ENCODE peak calls at places on chromosomes 16 and 17, in six cellular contexts. M is GM12878, Q is H1, G is ovary, U is spleen, R is IMR-90. Z is an unnamed sample.
A peak's percentile ranks its signal among the peaks of the same experiment; 100 is the strongest.

GRCh38 chr17:17935321-17936271 is 36.6 kb downstream of the TOM1L2 start:
- DNase-seq in M (no peak), Q (no peak), G (no peak), U (no peak), R (peak; percentile 92), Z (peak; percentile 78)

GRCh38 chr16:2008009-2008526 is 1.6 kb downstream of the ZNF598 start:
- DNase-seq in M (no peak), Q (no peak), G (peak; percentile 41), U (peak; percentile 79), R (peak; percentile 34), Z (no peak)

GRCh38 chr17:51703364-51704341 is 443.3 kb downstream of the UTP18 start:
- DNase-seq in M (no peak), Q (no peak), G (peak; percentile 46), U (no peak), R (no peak), Z (peak; percentile 77)

GRCh38 chr17:42685831-42686230 is 3.5 kb downstream of the CNTNAP1 start:
- DNase-seq in M (no peak), Q (no peak), G (no peak), U (no peak), R (no peak), Z (no peak)

GRCh38 chr17:48791128-48792032 is 25.6 kb downstream of the TTLL6 start:
- DNase-seq in M (peak; percentile 57), Q (peak; percentile 70), G (peak; percentile 38), U (no peak), R (peak; percentile 79), Z (peak; percentile 91)

GRCh38 chr16:15649727-15650018 is 372 bp upstream of the NDE1 start:
- DNase-seq in M (no peak), Q (no peak), G (no peak), U (no peak), R (no peak), Z (no peak)

GRCh38 chr17:40854175-40854814 is 12.7 kb downstream of the KRT12 start:
- DNase-seq in M (no peak), Q (no peak), G (no peak), U (no peak), R (peak; percentile 93), Z (no peak)

GRCh38 chr16:65704866-65705265 is 583.0 kb upstream of the CDH11 start:
- DNase-seq in M (no peak), Q (no peak), G (no peak), U (no peak), R (no peak), Z (no peak)

GRCh38 chr17:78951967-78952551 is 26.9 kb upstream of the TIMP2 start:
- DNase-seq in M (no peak), Q (no peak), G (peak; percentile 73), U (no peak), R (peak; percentile 44), Z (no peak)

DNA sequence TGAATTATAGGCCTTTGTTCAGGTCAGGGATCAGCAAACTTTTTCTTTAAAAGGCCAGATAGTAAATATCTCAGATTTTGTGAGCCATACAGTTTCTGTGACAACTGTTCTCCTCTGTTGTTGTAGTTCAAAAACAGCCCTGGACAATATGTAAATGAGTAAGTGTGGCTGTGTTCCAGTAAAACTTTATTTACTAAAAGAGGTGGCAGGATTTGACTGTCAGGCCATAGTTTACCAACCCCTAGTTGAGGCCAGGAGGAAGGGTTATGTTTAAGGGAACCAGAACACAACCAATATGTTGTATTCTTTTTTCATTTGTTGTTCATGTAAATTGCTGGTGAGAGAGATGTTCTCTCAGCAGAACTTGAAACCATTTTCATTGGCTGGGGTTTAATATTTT is 260.2 kb downstream of the FTO start:
- DNase-seq in M (no peak), Q (no peak), G (no peak), U (no peak), R (no peak), Z (no peak)
- H3K27ac ChIP-seq in M (no peak overlapping the region), Q (no peak overlapping the region), G (no peak overlapping the region), U (no peak overlapping the region), R (no peak overlapping the region), Z (no peak overlapping the region)

GRCh38 chr16:583470-583814 is 6.4 kb upstream of the RAB40C start:
- DNase-seq in M (no peak), Q (no peak), G (no peak), U (no peak), R (no peak), Z (no peak)

GRCh38 chr16:586645-587590 is 2.9 kb upstream of the RAB40C start:
- DNase-seq in M (no peak), Q (no peak), G (peak; percentile 59), U (peak; percentile 75), R (no peak), Z (peak; percentile 59)

GRCh38 chr16:583815-584591 is 5.9 kb upstream of the RAB40C start:
- DNase-seq in M (no peak), Q (no peak), G (peak; percentile 35), U (peak; percentile 73), R (no peak), Z (no peak)

GRCh38 chr16:586047-586644 is 3.7 kb upstream of the RAB40C start:
- DNase-seq in M (no peak), Q (no peak), G (peak; percentile 31), U (no peak), R (peak; percentile 24), Z (no peak)

DNA sequence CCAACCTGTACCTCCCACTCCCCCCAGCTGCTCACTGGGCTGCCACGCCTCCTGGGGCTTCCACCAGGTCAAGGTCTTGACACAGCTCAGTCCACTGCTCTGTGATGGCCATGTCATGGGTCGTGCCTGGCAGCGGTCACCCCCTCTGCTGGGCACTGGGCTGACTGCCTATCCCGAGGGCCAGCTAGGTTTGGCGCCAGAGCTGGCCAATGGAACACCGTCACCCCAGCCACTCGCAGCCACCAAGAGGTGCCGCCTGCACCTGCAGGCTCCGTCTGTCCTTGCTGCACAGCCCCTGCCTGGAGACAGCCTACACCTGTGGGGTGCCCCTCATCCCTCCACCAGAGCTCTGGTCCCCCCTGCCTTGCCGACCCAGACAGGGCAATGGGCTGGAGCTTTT is 4.5 kb upstream of the RAB40C start:
- DNase-seq in M (no peak), Q (no peak), G (peak; percentile 38), U (peak; percentile 78), R (no peak), Z (peak; percentile 34)
- H3K36me3 ChIP-seq in M (no peaks in the 10 kb centered on the region), Q (peaks cover 2% of the 10 kb centered on the region), G (no peaks in the 10 kb centered on the region), U (no peaks in the 10 kb centered on the region), R (peaks cover 7% of the 10 kb centered on the region), Z (no peaks in the 10 kb centered on the region)

DNA sequence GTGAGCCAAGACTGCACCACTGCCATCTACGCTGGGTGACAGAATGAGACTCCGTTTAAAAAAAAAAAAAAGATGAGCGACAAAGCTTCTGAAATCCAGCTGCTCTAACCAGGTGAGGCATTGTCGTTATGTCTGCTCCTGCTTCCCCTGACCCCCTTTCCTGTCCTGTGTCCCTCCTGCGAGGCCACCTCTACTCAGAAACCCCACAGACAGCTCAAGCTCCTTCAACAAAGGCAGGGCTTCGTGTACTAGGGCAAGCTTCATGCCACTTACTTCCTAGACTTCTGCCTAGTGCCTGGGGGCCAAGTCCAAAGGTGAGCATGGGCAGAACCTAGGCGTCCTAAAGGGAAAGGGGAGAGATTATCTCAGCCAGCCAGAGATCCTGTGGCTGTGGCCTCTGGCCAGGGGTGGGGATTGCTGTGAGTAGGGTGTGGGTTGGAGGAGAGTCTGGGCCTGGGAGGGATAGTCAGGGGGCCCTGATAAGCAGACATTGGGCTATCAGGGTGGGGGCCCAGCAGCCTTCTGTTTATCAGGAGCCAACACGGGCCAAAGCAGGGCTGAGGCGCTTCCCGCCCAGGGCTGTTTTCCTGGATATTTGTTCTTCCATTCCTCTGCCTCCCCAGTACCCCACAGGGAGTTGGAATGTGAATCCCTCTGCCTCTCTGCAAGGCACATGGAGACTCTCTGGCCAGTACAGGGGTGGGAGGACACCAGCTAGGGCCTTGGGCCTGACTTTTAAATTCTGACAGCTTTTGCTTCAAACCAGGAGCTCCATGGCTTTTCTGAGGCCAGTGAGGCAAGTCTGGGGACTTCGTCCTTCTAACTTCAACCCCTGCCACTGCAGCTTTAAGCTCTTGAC is 10.4 kb downstream of the ERAL1 start:
- DNase-seq in M (no peak), Q (no peak), G (no peak), U (no peak), R (no peak), Z (no peak)
- TF ChIP-seq POLR2A in M (no peak), Q (no peak), G (no peak), U (no peak), R (no peak), Z (no peak)

GRCh38 chr16:30092373-30093010 is 768 bp upstream of the TBX6 start:
- DNase-seq in M (peak; percentile 93), Q (no peak), G (peak; percentile 81), U (peak; percentile 96), R (peak; percentile 27), Z (peak; percentile 86)

GRCh38 chr16:30088237-30088831 is 3.4 kb downstream of the TBX6 start:
- DNase-seq in M (no peak), Q (no peak), G (no peak), U (no peak), R (no peak), Z (no peak)

GRCh38 chr16:30091474-30092372 is at the start of gene TBX6:
- DNase-seq in M (peak; percentile 64), Q (peak; percentile 73), G (peak; percentile 93), U (peak; percentile 99), R (peak; percentile 81), Z (peak; percentile 91)

GRCh38 chr16:30088832-30089624 is 2.7 kb downstream of the TBX6 start:
- DNase-seq in M (no peak), Q (no peak), G (no peak), U (no peak), R (no peak), Z (no peak)

DNA sequence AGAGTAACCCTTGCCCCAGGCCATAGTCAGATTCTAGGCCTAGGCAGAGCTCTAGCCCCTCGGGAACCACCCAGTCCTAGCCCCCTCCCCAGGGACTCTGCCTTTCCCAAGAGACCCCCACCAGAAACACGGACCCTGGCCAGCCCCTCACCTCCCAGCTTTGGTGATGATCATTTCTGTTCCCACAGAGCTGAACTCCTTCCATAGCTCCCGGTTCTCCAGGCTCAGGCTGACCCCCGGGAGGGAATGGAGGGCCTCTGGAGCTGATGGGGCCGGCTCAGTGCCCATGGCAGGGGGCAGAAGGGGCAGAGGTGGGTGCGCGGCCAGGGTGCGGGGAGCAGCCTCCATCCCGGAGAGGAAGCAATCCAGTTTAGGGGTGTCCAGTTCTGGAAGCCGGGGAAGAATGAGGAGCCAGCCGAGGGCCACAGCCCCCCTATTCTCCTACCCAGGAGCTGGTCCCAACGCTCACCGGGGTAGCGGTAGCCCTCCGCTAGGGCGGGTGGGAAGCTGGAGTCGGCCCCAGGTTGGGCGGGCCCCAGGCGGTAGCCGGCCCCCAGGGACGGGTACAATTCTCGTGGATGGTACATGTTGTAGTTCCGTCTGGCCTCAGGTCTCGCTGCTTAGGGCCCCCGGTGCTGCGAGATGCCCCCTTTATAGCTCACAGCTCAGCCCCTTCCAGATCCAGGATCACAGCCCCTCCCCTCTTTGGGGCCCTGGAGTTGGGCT is 954 bp downstream of the TBX6 start:
- DNase-seq in M (no peak), Q (no peak), G (no peak), U (peak; percentile 86), R (no peak), Z (no peak)
- H3K27ac ChIP-seq in M (no peak overlapping the region), Q (no peak overlapping the region), G (peak overlapping the region; percentile 31), U (peak overlapping the region; percentile 98), R (no peak overlapping the region), Z (peak overlapping the region; percentile 89)

GRCh38 chr16:27760845-27761176 is 210.9 kb downstream of the KATNIP start:
- DNase-seq in M (no peak), Q (no peak), G (no peak), U (no peak), R (no peak), Z (no peak)
- H3K36me3 ChIP-seq in M (no peaks in the 10 kb centered on the region), Q (no peaks in the 10 kb centered on the region), G (no peaks in the 10 kb centered on the region), U (no peaks in the 10 kb centered on the region), R (peaks cover 18% of the 10 kb centered on the region), Z (no peaks in the 10 kb centered on the region)

Z was measured in adrenal gland.